ENCODE peak calls at places on chromosomes 2 and 18, in eight cellular contexts. W is endothelial cell; Q is ACHN; X is anterior cingulate cortex; N is activated effector memory CD4-positive, alpha-beta T cell treated with anti-CD3 and anti-CD28 coated beads, Interleukin-2, amount 50 U/mL, for 16 hours; R is NCI-H1105 treated with DMSO at 0.1 percent for 48 hours; K is germinal center; V is C1 segment of cervical spinal cord. F is an unnamed sample.

GRCh38 chr2:100773538-100773937 is 46.4 kb upstream of the NPAS2 start:
- DNase-seq in W (no peak), Q (no peak), X (no peak), N (no peak), R (no peak), K (no peak), V (no peak), F (no peak)

GRCh38 chr2:240784629-240785423 is 35.2 kb downstream of the KIF1A start:
- DNase-seq in W (no peak), Q (no peak), X (no peak), N (no peak), R (no peak), K (no peak), V (no peak), F (no peak)

GRCh38 chr2:56705713-56706112 is 521.9 kb downstream of the CCDC85A start:
- DNase-seq in W (no peak), Q (no peak), X (no peak), N (no peak), R (no peak), K (no peak), V (no peak), F (no peak)

GRCh38 chr2:240746671-240747070 is 55.0 kb downstream of the AQP12A start:
- DNase-seq in W (no peak), Q (no peak), X (no peak), N (no peak), R (no peak), K (no peak), V (no peak), F (no peak)

GRCh38 chr2:145096582-145096981 is 576.7 kb upstream of the ZEB2 start:
- DNase-seq in W (no peak), Q (no peak), X (no peak), N (no peak), R (no peak), K (no peak), V (no peak), F (no peak)

GRCh38 chr2:96147593-96148201 is 2.5 kb upstream of the DUSP2 start:
- DNase-seq in W (no peak), Q (no peak), X (no peak), N (peak; percentile 67), R (no peak), K (no peak), V (no peak), F (no peak)

GRCh38 chr2:134670955-134671354 is 47.8 kb downstream of the TMEM163 start:
- DNase-seq in W (no peak), Q (no peak), X (no peak), N (no peak), R (peak; percentile 57), K (no peak), V (no peak), F (no peak)

GRCh38 chr2:201618744-201619654 is 24.3 kb downstream of the TMEM237 start:
- DNase-seq in W (peak; percentile 18), Q (peak; percentile 45), X (peak; percentile 10), N (no peak), R (no peak), K (peak; percentile 14), V (peak; percentile 32), F (peak; percentile 19)

GRCh38 chr2:188798159-188798558 is 176.0 kb upstream of the COL3A1 start:
- DNase-seq in W (no peak), Q (no peak), X (no peak), N (no peak), R (no peak), K (no peak), V (no peak), F (no peak)

GRCh38 chr2:188765522-188765921 is 208.7 kb upstream of the COL3A1 start:
- DNase-seq in W (peak; percentile 33), Q (peak; percentile 28), X (no peak), N (no peak), R (peak; percentile 75), K (no peak), V (no peak), F (peak; percentile 13)

GRCh38 chr2:86706935-86707334 is 13.2 kb upstream of the RMND5A start:
- DNase-seq in W (no peak), Q (no peak), X (no peak), N (no peak), R (no peak), K (no peak), V (no peak), F (no peak)

GRCh38 chr2:230400454-230400853 is 15.5 kb upstream of the SP100 start:
- DNase-seq in W (no peak), Q (no peak), X (no peak), N (no peak), R (no peak), K (no peak), V (no peak), F (no peak)

GRCh38 chr2:43218550-43219382 is 7.6 kb downstream of the ZFP36L2 start:
- DNase-seq in W (peak; percentile 45), Q (no peak), X (no peak), N (peak; percentile 88), R (no peak), K (peak; percentile 77), V (peak; percentile 40), F (no peak)

GRCh38 chr2:223083402-223084070 is 31.5 kb downstream of the KCNE4 start:
- DNase-seq in W (no peak), Q (no peak), X (no peak), N (no peak), R (no peak), K (no peak), V (no peak), F (no peak)

GRCh38 chr2:112757265-112757664 is 7.1 kb downstream of the CKAP2L start:
- DNase-seq in W (no peak), Q (no peak), X (no peak), N (no peak), R (no peak), K (no peak), V (no peak), F (no peak)

GRCh38 chr2:66189598-66189997 is 245.3 kb upstream of the MEIS1 start:
- DNase-seq in W (no peak), Q (no peak), X (no peak), N (no peak), R (no peak), K (no peak), V (no peak), F (no peak)

GRCh38 chr2:45554073-45554742 is 56.9 kb downstream of the SRBD1 start:
- DNase-seq in W (no peak), Q (no peak), X (no peak), N (no peak), R (no peak), K (no peak), V (no peak), F (no peak)

GRCh38 chr2:235059161-235059560 is 107.3 kb downstream of the SH3BP4 start:
- DNase-seq in W (no peak), Q (no peak), X (no peak), N (no peak), R (no peak), K (no peak), V (no peak), F (no peak)

GRCh38 chr18:1075310-1075709 is 170.6 kb downstream of the ADCYAP1 start:
- DNase-seq in W (no peak), Q (no peak), X (no peak), N (no peak), R (peak; percentile 81), K (no peak), V (no peak), F (peak; percentile 43)

GRCh38 chr2:165594935-165595255 is 125.4 kb downstream of the CSRNP3 start:
- DNase-seq in W (no peak), Q (peak; percentile 37), X (no peak), N (no peak), R (no peak), K (peak; percentile 63), V (no peak), F (no peak)

GRCh38 chr2:150778828-150779227 is 291.4 kb upstream of the RND3 start:
- DNase-seq in W (no peak), Q (no peak), X (no peak), N (no peak), R (no peak), K (no peak), V (no peak), F (no peak)

GRCh38 chr2:152473151-152473857 is 138.3 kb downstream of the FMNL2 start:
- DNase-seq in W (no peak), Q (no peak), X (no peak), N (no peak), R (no peak), K (no peak), V (no peak), F (no peak)

GRCh38 chr18:23883277-23883790 is 131.2 kb upstream of the TTC39C start:
- DNase-seq in W (no peak), Q (no peak), X (no peak), N (no peak), R (peak; percentile 83), K (no peak), V (no peak), F (no peak)

GRCh38 chr2:72115361-72116080 is 32.1 kb downstream of the CYP26B1 start:
- DNase-seq in W (no peak), Q (peak; percentile 91), X (no peak), N (no peak), R (no peak), K (no peak), V (no peak), F (no peak)

GRCh38 chr18:79869591-79870368 is 72.0 kb downstream of the KCNG2 start:
- DNase-seq in W (no peak), Q (no peak), X (no peak), N (peak; percentile 38), R (no peak), K (no peak), V (no peak), F (no peak)

GRCh38 chr2:117977696-117978095 is 36.2 kb downstream of the CCDC93 start:
- DNase-seq in W (no peak), Q (no peak), X (no peak), N (no peak), R (no peak), K (no peak), V (no peak), F (no peak)